ENCODE peak calls at places on chromosomes 5 and 9, in five cellular contexts. Q is stomach, U is breast epithelium, F is sigmoid colon, G is transverse colon. S is an unnamed sample.

GRCh38 chr5:166961028-166961427 is 1330.4 kb upstream of the WWC1 start:
- DNase-seq in Q (no peak), U (no peak), F (no peak), G (no peak), S (no peak)

GRCh38 chr5:73129143-73129542 is 8.8 kb downstream of the TMEM171 start:
- DNase-seq in Q (no peak), U (no peak), F (no peak), G (no peak), S (no peak)

GRCh38 chr5:178576591-178577351 is 13.4 kb downstream of the COL23A1 start:
- DNase-seq in Q (no peak), U (no peak), F (no peak), G (no peak), S (no peak)

GRCh38 chr5:126868961-126869451 is 92.1 kb downstream of the LMNB1 start:
- DNase-seq in Q (no peak), U (no peak), F (no peak), G (no peak), S (no peak)

GRCh38 chr9:116855881-116856662 is 169.0 kb downstream of the TRIM32 start:
- DNase-seq in Q (no peak), U (no peak), F (no peak), G (no peak), S (no peak)

GRCh38 chr9:109182940-109183798 is 16.1 kb upstream of the FRRS1L start:
- DNase-seq in Q (peak), U (no peak), F (no peak), G (peak), S (no peak)

GRCh38 chr5:51829691-51830090 is 446.4 kb downstream of the ISL1 start:
- DNase-seq in Q (no peak), U (no peak), F (no peak), G (no peak), S (no peak)

GRCh38 chr9:88678431-88678830 is 143.5 kb downstream of the NXNL2 start:
- DNase-seq in Q (no peak), U (no peak), F (no peak), G (no peak), S (no peak)

GRCh38 chr5:164188733-164189148 is 683.3 kb downstream of the MAT2B start:
- DNase-seq in Q (no peak), U (no peak), F (no peak), G (no peak), S (no peak)

GRCh38 chr9:93202919-93203712 is 19.2 kb downstream of the WNK2 start:
- DNase-seq in Q (no peak), U (no peak), F (no peak), G (no peak), S (peak)

GRCh38 chr9:22117511-22118388 is 108.6 kb upstream of the CDKN2B start:
- DNase-seq in Q (no peak), U (no peak), F (no peak), G (peak), S (no peak)

GRCh38 chr9:103674271-103674670 is 419.8 kb upstream of the SMC2 start:
- DNase-seq in Q (no peak), U (no peak), F (no peak), G (no peak), S (no peak)

GRCh38 chr9:78320030-78320693 is 23.2 kb downstream of the PSAT1 start:
- DNase-seq in Q (no peak), U (no peak), F (no peak), G (no peak), S (no peak)

GRCh38 chr5:181181650-181182565 is 23.1 kb downstream of the TRIM7 start:
- DNase-seq in Q (peak), U (peak), F (peak), G (peak), S (peak)

GRCh38 chr9:127118597-127119318 is 3.7 kb downstream of the ANGPTL2 start:
- DNase-seq in Q (no peak), U (no peak), F (peak), G (no peak), S (no peak)

GRCh38 chr9:126471084-126471611 is 142.6 kb upstream of the LMX1B start:
- DNase-seq in Q (peak), U (peak), F (no peak), G (peak), S (peak)

GRCh38 chr5:50958852-50959457 is 292.5 kb downstream of the PARP8 start:
- DNase-seq in Q (no peak), U (no peak), F (no peak), G (no peak), S (no peak)

GRCh38 chr5:2680979-2681378 is 70.5 kb downstream of the IRX2 start:
- DNase-seq in Q (no peak), U (no peak), F (no peak), G (no peak), S (no peak)

GRCh38 chr9:86355814-86356213 is 1.6 kb upstream of the TUT7 start:
- DNase-seq in Q (no peak), U (no peak), F (no peak), G (no peak), S (no peak)

GRCh38 chr5:178415353-178415752 is 174.8 kb downstream of the COL23A1 start:
- DNase-seq in Q (no peak), U (no peak), F (peak), G (no peak), S (no peak)

GRCh38 chr5:33903118-33903517 is 11.3 kb upstream of the ADAMTS12 start:
- DNase-seq in Q (no peak), U (no peak), F (no peak), G (no peak), S (no peak)

GRCh38 chr9:109117856-109118801 is 1.6 kb downstream of the TMEM245 start:
- DNase-seq in Q (no peak), U (no peak), F (no peak), G (peak), S (no peak)

GRCh38 chr5:131328536-131329186 is 64.8 kb downstream of the CDC42SE2 start:
- DNase-seq in Q (no peak), U (no peak), F (no peak), G (no peak), S (no peak)

GRCh38 chr5:177591690-177592009 is 353 bp upstream of the TMED9 start:
- DNase-seq in Q (no peak), U (no peak), F (no peak), G (no peak), S (no peak)

GRCh38 chr5:157219491-157220271 is 39.0 kb downstream of the ITK start:
- DNase-seq in Q (no peak), U (no peak), F (no peak), G (no peak), S (no peak)

GRCh38 chr9:20906326-20906725 is 125.1 kb downstream of the HACD4 start:
- DNase-seq in Q (no peak), U (no peak), F (no peak), G (no peak), S (no peak)

GRCh38 chr5:61055434-61056006 is 106.7 kb downstream of the SMIM15 start:
- DNase-seq in Q (no peak), U (no peak), F (no peak), G (no peak), S (no peak)

GRCh38 chr5:1152771-1153282 is 41.0 kb upstream of the SLC12A7 start:
- DNase-seq in Q (no peak), U (no peak), F (no peak), G (no peak), S (no peak)

GRCh38 chr5:107248065-107248695 is 422.6 kb downstream of the EFNA5 start:
- DNase-seq in Q (peak), U (no peak), F (no peak), G (peak), S (no peak)

GRCh38 chr5:59768204-59769040 is 125.1 kb downstream of the PDE4D start:
- DNase-seq in Q (peak), U (no peak), F (peak), G (peak), S (peak)

GRCh38 chr5:59799668-59800374 is 93.7 kb downstream of the PDE4D start:
- DNase-seq in Q (no peak), U (no peak), F (no peak), G (no peak), S (no peak)

GRCh38 chr9:137482094-137482781 is 23.1 kb upstream of the NSMF start:
- DNase-seq in Q (peak), U (peak), F (peak), G (no peak), S (peak)

GRCh38 chr9:77856615-77857014 is 175.0 kb downstream of the GNAQ start:
- DNase-seq in Q (no peak), U (no peak), F (no peak), G (no peak), S (no peak)

GRCh38 chr9:97985058-97985861 is 2.1 kb downstream of the ANP32B start:
- DNase-seq in Q (peak), U (no peak), F (peak), G (peak), S (peak)

GRCh38 chr9:105957830-105958229 is 263.5 kb downstream of the TMEM38B start:
- DNase-seq in Q (no peak), U (no peak), F (no peak), G (no peak), S (no peak)

GRCh38 chr9:131485206-131485605 is 17.5 kb upstream of the POMT1 start:
- DNase-seq in Q (no peak), U (no peak), F (no peak), G (no peak), S (no peak)

GRCh38 chr9:133342570-133342969 is 5.4 kb downstream of the MED22 start:
- DNase-seq in Q (no peak), U (no peak), F (no peak), G (no peak), S (peak)

GRCh38 chr9:133342083-133342406 is 5.9 kb downstream of the MED22 start:
- DNase-seq in Q (no peak), U (no peak), F (no peak), G (no peak), S (no peak)

GRCh38 chr9:133340256-133340655 is 4.3 kb upstream of the SURF6 start:
- DNase-seq in Q (no peak), U (no peak), F (no peak), G (no peak), S (peak)

GRCh38 chr9:133340916-133341315 is 4.9 kb upstream of the SURF6 start:
- DNase-seq in Q (no peak), U (no peak), F (no peak), G (no peak), S (no peak)

GRCh38 chr9:133341369-133342082 is 5.5 kb upstream of the SURF6 start:
- DNase-seq in Q (no peak), U (no peak), F (peak), G (peak), S (peak)
- H3K27ac ChIP-seq in Q (peak), U (no peak), F (no peak), G (peak), S (peak)

GRCh38 chr5:171342362-171343111 is 33.5 kb downstream of the TLX3 start:
- DNase-seq in Q (peak), U (no peak), F (no peak), G (peak), S (peak)
- TF ChIP-seq CTCF in Q (peak), U (peak), F (peak), G (peak), S (peak)

GRCh38 chr5:148730955-148731898 is 76.9 kb upstream of the HTR4 start:
- DNase-seq in Q (peak), U (peak), F (peak), G (peak), S (no peak)
- TF ChIP-seq POLR2AphosphoS5 in Q (peak), U (no peak), F (no peak), G (no peak), S (no peak)

DNA sequence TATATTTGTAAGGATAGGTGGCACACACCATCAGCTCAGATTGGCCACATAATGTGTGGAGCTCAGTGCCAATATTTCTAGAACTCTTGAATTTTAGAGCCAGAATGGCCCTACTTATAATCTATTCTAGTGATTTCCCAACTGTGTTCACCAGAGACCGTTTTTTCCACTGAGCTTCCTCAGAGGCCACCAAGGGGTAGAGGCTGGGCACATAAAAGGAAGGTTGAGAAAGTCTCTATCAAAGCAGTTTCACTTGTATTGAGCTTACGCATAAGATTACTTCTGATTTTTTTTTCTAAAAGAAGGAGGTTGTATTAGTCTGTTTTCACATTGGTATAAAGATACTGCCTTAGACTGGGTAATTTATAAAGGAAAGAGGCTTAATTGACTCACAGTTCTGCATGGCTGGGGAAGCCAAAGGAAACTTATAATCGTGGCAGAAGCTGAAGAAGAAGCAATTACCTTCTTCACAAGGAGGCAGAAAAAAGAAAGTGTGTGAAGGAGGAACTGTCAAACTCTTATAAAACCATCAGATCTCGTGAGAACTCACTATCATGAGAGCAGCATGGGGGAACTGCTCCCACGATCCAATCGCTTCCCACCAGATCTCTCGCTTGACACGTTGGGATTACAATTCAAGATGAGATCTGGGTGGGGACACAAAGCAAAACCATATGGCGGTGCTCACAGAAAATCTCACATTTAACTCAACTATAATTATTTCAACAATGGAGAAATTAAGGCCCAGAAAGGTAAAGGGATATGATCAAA is 27.3 kb downstream of the DPYSL3 start:
- DNase-seq in Q (no peak), U (no peak), F (no peak), G (no peak), S (no peak)
- H3K27ac ChIP-seq in Q (peak), U (peak), F (peak), G (peak), S (peak)

S was measured in spleen.